ENCODE peak calls at places on chromosomes 4 and X, in four cellular contexts. One of them, this sample, is unnamed.

GRCh38 chr4:158442736-158443135 is 78.9 kb upstream of the RXFP1 start:
- DNase-seq in lower leg skin: no peak
- DNase-seq in neural crest cell: no peak
- DNase-seq in natural killer cell: no peak
- DNase-seq in this sample: no peak

GRCh38 chrX:154775611-154776349 is 13.1 kb downstream of the DKC1 start:
- DNase-seq in neural crest cell: no peak
- DNase-seq in natural killer cell: no peak
- DNase-seq in lower leg skin: no peak
- DNase-seq in this sample: no peak

GRCh38 chr4:37837446-37837845 is 11.0 kb downstream of the PGM2 start:
- DNase-seq in lower leg skin: no peak
- DNase-seq in neural crest cell: no peak
- DNase-seq in natural killer cell: no peak
- DNase-seq in this sample: no peak

GRCh38 chr4:37675587-37676290 is 10.4 kb downstream of the RELL1 start:
- DNase-seq in natural killer cell: no peak
- DNase-seq in lower leg skin: no peak
- DNase-seq in neural crest cell: no peak
- DNase-seq in this sample: no peak

GRCh38 chr4:41369680-41370079 is 113.0 kb downstream of the UCHL1 start:
- DNase-seq in neural crest cell: no peak
- DNase-seq in natural killer cell: no peak
- DNase-seq in lower leg skin: no peak
- DNase-seq in this sample: no peak

GRCh38 chrX:42519666-42520231 is 258.2 kb downstream of the PPP1R2C start:
- DNase-seq in lower leg skin: no peak
- DNase-seq in neural crest cell: no peak
- DNase-seq in natural killer cell: no peak
- DNase-seq in this sample: no peak

GRCh38 chr4:124386163-124386562 is 326.4 kb downstream of the ANKRD50 start:
- DNase-seq in neural crest cell: no peak
- DNase-seq in lower leg skin: no peak
- DNase-seq in natural killer cell: no peak
- DNase-seq in this sample: no peak

GRCh38 chr4:40190465-40190864 is 6.4 kb upstream of the RHOH start:
- DNase-seq in neural crest cell: no peak
- DNase-seq in natural killer cell: no peak
- DNase-seq in lower leg skin: no peak
- DNase-seq in this sample: no peak

GRCh38 chrX:154542723-154543424 is 3.8 kb downstream of the G6PD start:
- DNase-seq in neural crest cell: no peak
- DNase-seq in natural killer cell: no peak
- DNase-seq in lower leg skin: no peak
- DNase-seq in this sample: no peak

GRCh38 chrX:128460835-128461234 is 408.6 kb upstream of the ACTRT1 start:
- DNase-seq in lower leg skin: no peak
- DNase-seq in natural killer cell: no peak
- DNase-seq in neural crest cell: no peak
- DNase-seq in this sample: no peak
- TF ChIP-seq CTCF in lower leg skin: no peak
- TF ChIP-seq CTCF in natural killer cell: no peak
- TF ChIP-seq CTCF in neural crest cell: peak
- TF ChIP-seq CTCF in this sample: peak

DNA sequence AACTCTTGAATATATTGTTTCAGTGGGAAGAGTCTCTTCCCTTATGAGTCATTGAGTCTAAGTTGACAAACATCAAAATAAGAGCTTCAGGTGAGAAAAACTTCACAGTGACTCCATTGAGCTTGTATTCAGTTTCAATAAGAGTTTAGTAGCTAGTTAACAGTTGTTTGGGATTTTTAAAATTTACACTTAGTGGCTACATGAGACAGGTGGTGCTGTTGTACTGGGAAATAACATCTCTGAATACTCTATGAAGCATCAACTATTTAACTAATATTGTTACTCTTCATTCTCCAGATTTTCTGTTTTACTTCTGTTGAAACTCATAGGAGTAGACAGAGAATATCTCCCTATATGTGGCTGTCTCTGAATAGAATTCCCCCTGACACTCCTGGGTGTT is 1609.1 kb downstream of the C4orf33 start:
- DNase-seq in lower leg skin: no peak
- DNase-seq in neural crest cell: no peak
- DNase-seq in natural killer cell: no peak
- DNase-seq in this sample: no peak
- TF ChIP-seq CTCF in lower leg skin: no peak
- TF ChIP-seq CTCF in neural crest cell: no peak
- TF ChIP-seq CTCF in natural killer cell: no peak
- TF ChIP-seq CTCF in this sample: no peak

GRCh38 chr4:131006388-131006787 is 1910.4 kb downstream of the C4orf33 start:
- DNase-seq in lower leg skin: no peak
- DNase-seq in natural killer cell: no peak
- DNase-seq in neural crest cell: no peak
- DNase-seq in this sample: no peak
- TF ChIP-seq CTCF in lower leg skin: no peak
- TF ChIP-seq CTCF in natural killer cell: no peak
- TF ChIP-seq CTCF in neural crest cell: no peak
- TF ChIP-seq CTCF in this sample: no peak

DNA sequence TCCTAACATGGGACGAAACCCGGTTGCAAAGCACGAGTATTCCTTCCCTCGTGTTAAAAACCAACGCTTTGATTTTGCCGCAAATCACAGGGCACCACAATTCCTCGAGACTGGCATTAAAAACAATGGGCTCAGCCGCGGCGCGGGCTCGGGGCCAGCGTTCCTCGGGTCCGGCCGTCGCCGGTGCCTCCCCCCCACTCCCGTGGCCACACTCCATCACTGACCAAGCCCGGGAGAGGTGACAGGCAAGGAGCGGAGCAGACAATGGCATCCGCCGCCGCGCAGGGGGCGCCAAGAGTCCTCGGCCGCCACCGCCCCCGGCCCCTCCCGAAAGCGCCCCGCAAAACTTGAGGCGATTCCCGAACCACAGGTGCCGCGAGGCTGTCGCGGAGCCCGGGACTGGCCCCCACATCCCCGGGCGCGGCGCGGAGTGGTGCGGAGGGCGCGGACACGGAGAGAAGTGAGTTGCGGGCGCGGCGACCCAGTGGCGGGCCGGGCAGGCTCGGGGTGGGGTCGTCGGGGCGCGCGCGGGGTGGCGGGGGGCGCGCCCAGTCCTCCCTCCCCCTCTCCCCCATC is 445 bp downstream of the AP1S2 start:
- DNase-seq in neural crest cell: peak
- DNase-seq in natural killer cell: peak
- DNase-seq in lower leg skin: peak
- DNase-seq in this sample: no peak
- TF ChIP-seq CTCF in neural crest cell: peak
- TF ChIP-seq CTCF in natural killer cell: no peak
- TF ChIP-seq CTCF in lower leg skin: no peak
- TF ChIP-seq CTCF in this sample: no peak

DNA sequence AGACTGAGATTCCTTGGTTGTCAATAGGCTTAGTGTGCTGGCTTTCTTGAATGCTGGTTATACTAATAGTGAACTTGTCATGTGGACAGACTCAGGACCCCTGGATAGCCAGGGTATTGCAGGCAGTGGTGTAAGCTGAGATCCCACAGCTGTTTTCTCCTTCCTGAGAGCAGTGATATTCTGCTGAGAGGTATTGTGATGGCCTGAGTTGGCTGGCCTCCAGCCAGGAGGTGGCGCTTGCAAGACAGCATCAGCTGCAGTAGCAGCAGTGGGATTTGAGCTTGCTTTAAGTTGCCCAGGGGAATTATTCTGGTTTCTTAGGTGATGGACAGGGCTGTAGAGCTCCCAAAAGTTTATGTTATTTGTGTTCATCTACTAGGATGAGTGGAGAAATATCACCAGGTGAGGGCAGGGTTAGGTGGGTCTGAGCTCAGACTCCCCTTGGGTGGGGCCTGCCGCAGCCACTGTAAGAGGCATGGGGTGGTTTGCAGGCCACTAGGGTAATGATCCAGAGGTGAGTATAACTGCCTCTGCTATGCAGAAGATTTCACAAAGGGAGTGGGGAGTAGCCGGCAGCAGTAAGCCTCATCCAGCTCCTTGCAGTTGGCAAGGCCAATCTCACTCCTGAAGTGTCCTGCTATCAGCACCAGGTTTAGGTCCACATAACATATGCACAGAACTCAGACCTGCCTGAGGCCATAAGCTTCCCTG is 66.2 kb downstream of the IL15 start:
- DNase-seq in natural killer cell: no peak
- DNase-seq in neural crest cell: no peak
- DNase-seq in lower leg skin: no peak
- DNase-seq in this sample: no peak
- TF ChIP-seq CTCF in natural killer cell: no peak
- TF ChIP-seq CTCF in neural crest cell: peak
- TF ChIP-seq CTCF in lower leg skin: no peak
- TF ChIP-seq CTCF in this sample: no peak

GRCh38 chr4:1315838-1316536 is 26.3 kb downstream of the MAEA start:
- DNase-seq in natural killer cell: no peak
- DNase-seq in lower leg skin: no peak
- DNase-seq in neural crest cell: no peak
- DNase-seq in this sample: no peak

GRCh38 chr4:1318046-1318375 is 28.3 kb downstream of the MAEA start:
- DNase-seq in lower leg skin: no peak
- DNase-seq in natural killer cell: no peak
- DNase-seq in neural crest cell: no peak
- DNase-seq in this sample: no peak

GRCh38 chr4:1316537-1317168 is 27.0 kb downstream of the MAEA start:
- DNase-seq in neural crest cell: no peak
- DNase-seq in lower leg skin: no peak
- DNase-seq in natural killer cell: no peak
- DNase-seq in this sample: no peak

GRCh38 chr4:1317177-1318045 is 27.7 kb downstream of the MAEA start:
- DNase-seq in neural crest cell: no peak
- DNase-seq in lower leg skin: no peak
- DNase-seq in natural killer cell: no peak
- DNase-seq in this sample: no peak

GRCh38 chr4:1318488-1319213 is 28.4 kb upstream of the UVSSA start:
- DNase-seq in neural crest cell: no peak
- DNase-seq in natural killer cell: no peak
- DNase-seq in lower leg skin: no peak
- DNase-seq in this sample: no peak
- TF ChIP-seq CTCF in neural crest cell: peak
- TF ChIP-seq CTCF in natural killer cell: peak
- TF ChIP-seq CTCF in lower leg skin: no peak
- TF ChIP-seq CTCF in this sample: no peak

DNA sequence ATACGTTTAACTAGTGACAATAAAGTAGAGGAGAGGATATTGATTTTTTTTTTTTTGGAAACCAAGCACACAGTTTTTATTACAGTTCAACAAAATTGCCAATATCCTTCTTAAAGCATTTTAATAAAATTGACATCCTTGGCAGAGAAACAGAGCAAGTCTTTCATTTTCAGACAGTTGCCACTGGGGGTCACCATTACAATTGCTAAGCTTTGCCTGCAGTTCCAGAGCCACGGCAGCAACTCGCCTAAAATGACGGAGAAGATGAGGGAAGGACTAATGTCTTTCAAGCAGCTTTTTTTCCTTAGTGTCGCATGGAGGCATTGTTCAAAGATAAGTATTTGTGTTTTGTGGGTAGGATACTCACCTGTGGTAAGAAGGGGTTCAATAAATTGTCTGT is 507.8 kb upstream of the ARX start:
- DNase-seq in lower leg skin: no peak
- DNase-seq in natural killer cell: no peak
- DNase-seq in neural crest cell: peak
- DNase-seq in this sample: no peak
- TF ChIP-seq CTCF in lower leg skin: no peak
- TF ChIP-seq CTCF in natural killer cell: no peak
- TF ChIP-seq CTCF in neural crest cell: peak
- TF ChIP-seq CTCF in this sample: peak

DNA sequence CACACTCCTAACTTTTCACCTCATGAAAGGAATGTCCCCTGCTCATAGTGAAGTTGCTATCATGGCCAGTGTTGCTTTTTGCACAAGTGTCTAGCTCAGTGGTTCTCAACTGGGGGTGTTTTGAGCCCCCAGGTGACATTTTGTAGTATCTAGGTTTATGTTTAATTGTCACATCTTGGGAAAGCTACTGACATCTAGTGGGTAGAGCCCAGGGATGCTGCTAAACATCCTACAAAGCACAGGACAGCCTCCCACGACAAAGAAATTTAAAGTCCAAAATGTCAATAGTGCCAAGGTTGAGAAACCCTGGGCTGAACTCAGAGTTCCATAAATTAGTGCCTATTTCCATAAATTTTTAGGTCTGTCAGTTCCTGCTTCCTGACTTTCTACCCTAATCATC is 70.7 kb upstream of the HCCS start:
- DNase-seq in neural crest cell: no peak
- DNase-seq in lower leg skin: no peak
- DNase-seq in natural killer cell: no peak
- DNase-seq in this sample: no peak
- TF ChIP-seq CTCF in neural crest cell: no peak
- TF ChIP-seq CTCF in lower leg skin: no peak
- TF ChIP-seq CTCF in natural killer cell: no peak
- TF ChIP-seq CTCF in this sample: no peak

GRCh38 chrX:115522955-115523354 is 38.0 kb upstream of the PLS3 start:
- DNase-seq in neural crest cell: no peak
- DNase-seq in natural killer cell: no peak
- DNase-seq in lower leg skin: no peak
- DNase-seq in this sample: no peak
- TF ChIP-seq CTCF in neural crest cell: no peak
- TF ChIP-seq CTCF in natural killer cell: no peak
- TF ChIP-seq CTCF in lower leg skin: no peak
- TF ChIP-seq CTCF in this sample: no peak

DNA sequence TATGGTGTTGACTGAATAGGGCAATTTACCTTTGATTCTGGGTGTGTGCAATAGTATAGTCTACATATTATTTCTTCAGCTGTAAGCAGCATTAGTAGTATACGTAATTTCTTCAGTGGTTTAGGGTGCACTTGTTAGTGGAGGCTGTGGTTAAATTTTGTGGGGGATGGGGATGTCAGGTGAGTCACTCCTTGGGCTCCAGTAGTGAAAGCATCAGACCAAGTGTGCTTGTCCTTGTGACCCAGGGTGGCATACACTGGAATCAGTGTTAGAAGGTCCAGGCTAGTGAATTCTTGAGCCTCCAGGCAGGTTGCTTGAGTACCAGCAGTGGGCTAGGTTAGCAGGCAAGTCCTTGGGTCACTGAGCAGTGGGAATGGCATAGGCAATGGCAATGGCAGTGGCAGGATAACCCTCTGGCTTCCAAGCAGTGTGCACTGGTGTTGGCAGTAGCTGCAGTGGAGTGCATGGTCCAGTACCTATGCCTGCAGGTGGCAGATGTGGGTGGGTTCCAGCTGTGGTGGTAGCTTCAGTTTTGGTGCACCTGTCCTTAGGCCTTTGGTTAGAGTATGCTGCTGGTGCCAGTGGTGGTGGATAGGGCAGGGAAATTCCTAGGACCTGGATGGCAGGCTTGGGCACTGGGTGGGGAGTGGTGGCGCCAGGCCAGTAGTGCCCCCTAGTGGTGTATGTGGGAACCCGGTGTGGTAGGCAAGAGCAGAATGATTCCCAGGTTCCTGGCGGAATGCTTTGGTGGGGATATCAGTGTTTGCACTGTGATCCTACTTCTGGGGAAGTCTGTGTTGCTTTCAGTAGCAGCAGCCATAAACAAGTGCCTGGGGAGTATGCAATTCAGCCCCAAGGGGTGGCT is 531.0 kb downstream of the SMARCA1 start:
- DNase-seq in neural crest cell: no peak
- DNase-seq in natural killer cell: no peak
- DNase-seq in lower leg skin: no peak
- DNase-seq in this sample: no peak
- TF ChIP-seq CTCF in neural crest cell: no peak
- TF ChIP-seq CTCF in natural killer cell: no peak
- TF ChIP-seq CTCF in lower leg skin: no peak
- TF ChIP-seq CTCF in this sample: no peak